ENCODE peak calls at places on chromosomes 3 and 15, in four cellular contexts. One of them, this sample, is unnamed.

GRCh38 chr15:53671545-53671944 is 87.9 kb downstream of the WDR72 start:
- DNase-seq in stomach: no peak
- DNase-seq in fibroblast of pulmonary artery: no peak
- DNase-seq in tibial nerve: no peak
- DNase-seq in this sample: no peak

GRCh38 chr15:63892794-63893441 is 59.2 kb upstream of the HERC1 start:
- DNase-seq in stomach: peak
- DNase-seq in fibroblast of pulmonary artery: no peak
- DNase-seq in tibial nerve: no peak
- DNase-seq in this sample: no peak

GRCh38 chr15:57635300-57635944 is 43.7 kb downstream of the MYZAP start:
- DNase-seq in stomach: peak
- DNase-seq in fibroblast of pulmonary artery: no peak
- DNase-seq in tibial nerve: no peak
- DNase-seq in this sample: no peak

GRCh38 chr3:189995129-189995528 is 125.6 kb downstream of the P3H2 start:
- DNase-seq in stomach: no peak
- DNase-seq in fibroblast of pulmonary artery: no peak
- DNase-seq in tibial nerve: no peak
- DNase-seq in this sample: no peak

GRCh38 chr3:187750041-187750512 is 4.8 kb upstream of the BCL6 start:
- DNase-seq in stomach: peak
- DNase-seq in fibroblast of pulmonary artery: no peak
- DNase-seq in tibial nerve: no peak
- DNase-seq in this sample: no peak

GRCh38 chr3:77460326-77460725 is 420.4 kb downstream of the ROBO2 start:
- DNase-seq in stomach: no peak
- DNase-seq in fibroblast of pulmonary artery: no peak
- DNase-seq in tibial nerve: no peak
- DNase-seq in this sample: no peak

GRCh38 chr3:66405701-66406091 is 95.1 kb downstream of the LRIG1 start:
- DNase-seq in stomach: no peak
- DNase-seq in fibroblast of pulmonary artery: peak
- DNase-seq in tibial nerve: no peak
- DNase-seq in this sample: no peak

GRCh38 chr15:29696950-29697738 is 125.1 kb downstream of the TJP1 start:
- DNase-seq in stomach: no peak
- DNase-seq in fibroblast of pulmonary artery: no peak
- DNase-seq in tibial nerve: no peak
- DNase-seq in this sample: no peak

GRCh38 chr15:51088585-51088984 is 6.1 kb downstream of the TNFAIP8L3 start:
- DNase-seq in stomach: no peak
- DNase-seq in fibroblast of pulmonary artery: no peak
- DNase-seq in tibial nerve: no peak
- DNase-seq in this sample: no peak

GRCh38 chr3:14424711-14425573 is 22.5 kb downstream of the SLC6A6 start:
- DNase-seq in stomach: no peak
- DNase-seq in fibroblast of pulmonary artery: no peak
- DNase-seq in tibial nerve: no peak
- DNase-seq in this sample: no peak

GRCh38 chr15:72382146-72382545 is 6.3 kb upstream of the HEXA start:
- DNase-seq in stomach: no peak
- DNase-seq in fibroblast of pulmonary artery: peak
- DNase-seq in tibial nerve: no peak
- DNase-seq in this sample: no peak
- TF ChIP-seq CTCF in stomach: no peak
- TF ChIP-seq CTCF in fibroblast of pulmonary artery: peak
- TF ChIP-seq CTCF in tibial nerve: no peak
- TF ChIP-seq CTCF in this sample: no peak

GRCh38 chr15:77747175-77748077 is 114.7 kb upstream of the LINGO1 start:
- DNase-seq in stomach: no peak
- DNase-seq in fibroblast of pulmonary artery: no peak
- DNase-seq in tibial nerve: no peak
- DNase-seq in this sample: no peak
- H3K4me3 ChIP-seq in stomach: no peak
- H3K4me3 ChIP-seq in fibroblast of pulmonary artery: no peak
- H3K4me3 ChIP-seq in tibial nerve: no peak
- H3K4me3 ChIP-seq in this sample: no peak

GRCh38 chr3:25567390-25567789 is 97.3 kb downstream of the TOP2B start:
- DNase-seq in stomach: no peak
- DNase-seq in fibroblast of pulmonary artery: no peak
- DNase-seq in tibial nerve: no peak
- DNase-seq in this sample: no peak

GRCh38 chr3:25567806-25568524 is 96.7 kb downstream of the TOP2B start:
- DNase-seq in stomach: no peak
- DNase-seq in fibroblast of pulmonary artery: no peak
- DNase-seq in tibial nerve: no peak
- DNase-seq in this sample: no peak

GRCh38 chr3:25565807-25566206 is 98.9 kb downstream of the TOP2B start:
- DNase-seq in stomach: no peak
- DNase-seq in fibroblast of pulmonary artery: no peak
- DNase-seq in tibial nerve: no peak
- DNase-seq in this sample: no peak

GRCh38 chr3:25568525-25569078 is 96.1 kb downstream of the TOP2B start:
- DNase-seq in stomach: no peak
- DNase-seq in fibroblast of pulmonary artery: no peak
- DNase-seq in tibial nerve: no peak
- DNase-seq in this sample: no peak

GRCh38 chr3:25566358-25566920 is 98.3 kb downstream of the TOP2B start:
- DNase-seq in stomach: no peak
- DNase-seq in fibroblast of pulmonary artery: no peak
- DNase-seq in tibial nerve: no peak
- DNase-seq in this sample: no peak
- TF ChIP-seq CTCF in stomach: no peak
- TF ChIP-seq CTCF in fibroblast of pulmonary artery: no peak
- TF ChIP-seq CTCF in tibial nerve: no peak
- TF ChIP-seq CTCF in this sample: no peak

GRCh38 chr15:101198820-101199219 is 53.0 kb downstream of the CHSY1 start:
- DNase-seq in stomach: no peak
- DNase-seq in fibroblast of pulmonary artery: no peak
- DNase-seq in tibial nerve: no peak
- DNase-seq in this sample: no peak

GRCh38 chr15:101203029-101203428 is 48.8 kb downstream of the CHSY1 start:
- DNase-seq in stomach: no peak
- DNase-seq in fibroblast of pulmonary artery: no peak
- DNase-seq in tibial nerve: no peak
- DNase-seq in this sample: no peak

GRCh38 chr15:101201411-101202174 is 50.3 kb downstream of the CHSY1 start:
- DNase-seq in stomach: peak
- DNase-seq in fibroblast of pulmonary artery: peak
- DNase-seq in tibial nerve: peak
- DNase-seq in this sample: peak

GRCh38 chr15:101198031-101198430 is 53.8 kb downstream of the CHSY1 start:
- DNase-seq in stomach: no peak
- DNase-seq in fibroblast of pulmonary artery: no peak
- DNase-seq in tibial nerve: no peak
- DNase-seq in this sample: no peak

GRCh38 chr15:101200181-101200580 is 51.7 kb downstream of the CHSY1 start:
- DNase-seq in stomach: no peak
- DNase-seq in fibroblast of pulmonary artery: no peak
- DNase-seq in tibial nerve: no peak
- DNase-seq in this sample: no peak
- H3K4me3 ChIP-seq in stomach: no peak
- H3K4me3 ChIP-seq in fibroblast of pulmonary artery: no peak
- H3K4me3 ChIP-seq in tibial nerve: no peak
- H3K4me3 ChIP-seq in this sample: no peak

GRCh38 chr3:10399634-10400033 is 78.7 kb upstream of the SEC13 start:
- DNase-seq in stomach: no peak
- DNase-seq in fibroblast of pulmonary artery: no peak
- DNase-seq in tibial nerve: no peak
- DNase-seq in this sample: no peak

GRCh38 chr3:10398341-10398740 is 77.4 kb upstream of the SEC13 start:
- DNase-seq in stomach: no peak
- DNase-seq in fibroblast of pulmonary artery: no peak
- DNase-seq in tibial nerve: no peak
- DNase-seq in this sample: no peak

GRCh38 chr3:10401990-10402761 is 81.3 kb upstream of the SEC13 start:
- DNase-seq in stomach: no peak
- DNase-seq in fibroblast of pulmonary artery: no peak
- DNase-seq in tibial nerve: no peak
- DNase-seq in this sample: no peak

GRCh38 chr3:10400749-10401495 is 80.0 kb upstream of the SEC13 start:
- DNase-seq in stomach: no peak
- DNase-seq in fibroblast of pulmonary artery: no peak
- DNase-seq in tibial nerve: no peak
- DNase-seq in this sample: no peak

DNA sequence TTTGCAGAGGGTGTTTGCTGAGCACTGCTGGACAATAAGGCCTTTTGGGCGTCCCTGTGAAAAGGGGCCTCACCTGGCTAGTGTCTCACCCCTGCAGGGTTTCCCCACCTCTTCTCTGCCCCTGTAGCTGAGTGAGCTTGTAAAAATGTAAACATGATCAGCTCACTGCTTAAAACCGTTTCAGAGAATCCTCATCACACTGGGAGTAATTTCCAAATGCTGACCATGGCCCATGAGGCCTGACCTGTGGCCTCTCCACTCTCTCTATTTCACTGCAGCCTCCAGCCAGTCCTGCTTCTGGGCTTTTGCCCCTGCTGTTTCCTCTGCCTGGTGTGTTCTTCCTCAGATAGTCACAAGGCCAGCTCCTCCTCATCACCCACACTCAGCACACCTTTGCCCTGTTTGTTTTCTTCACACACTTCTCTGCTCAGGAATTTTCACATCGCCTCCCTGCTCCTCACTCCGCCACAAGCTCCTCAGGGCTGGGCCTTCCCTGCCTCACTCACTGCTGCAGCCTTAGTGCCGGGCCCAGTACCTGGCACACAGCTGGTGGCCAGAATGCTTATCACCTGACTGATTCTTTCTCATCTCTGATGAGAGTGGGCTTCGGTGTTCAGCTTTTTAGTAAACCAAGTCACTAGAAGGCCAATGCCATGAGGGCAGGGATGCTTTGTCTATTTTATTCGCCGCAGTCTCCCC is 79.3 kb upstream of the SEC13 start:
- DNase-seq in stomach: no peak
- DNase-seq in fibroblast of pulmonary artery: no peak
- DNase-seq in tibial nerve: no peak
- DNase-seq in this sample: no peak
- TF ChIP-seq CTCF in stomach: no peak
- TF ChIP-seq CTCF in fibroblast of pulmonary artery: no peak
- TF ChIP-seq CTCF in tibial nerve: no peak
- TF ChIP-seq CTCF in this sample: no peak

DNA sequence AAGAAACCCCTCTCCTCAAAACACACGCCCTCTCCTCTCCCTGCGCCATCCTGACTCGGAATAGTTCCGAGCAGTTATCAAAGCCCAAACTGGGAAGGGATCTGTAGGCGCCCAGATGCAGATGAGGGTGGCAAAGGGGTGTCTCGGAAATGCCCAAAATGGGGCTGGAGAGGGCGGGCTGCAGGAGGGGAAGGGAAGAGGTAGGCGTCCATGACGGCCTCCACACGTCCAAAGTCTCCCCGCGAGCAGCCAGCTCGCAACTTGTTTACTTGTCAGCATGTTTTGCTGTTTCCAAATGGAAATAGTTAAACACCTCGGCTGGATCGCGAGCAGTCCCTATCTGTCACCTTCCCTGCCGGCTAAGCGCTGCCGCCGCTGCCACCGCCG is 1.4 kb downstream of the NTRK3 start:
- DNase-seq in stomach: no peak
- DNase-seq in fibroblast of pulmonary artery: no peak
- DNase-seq in tibial nerve: no peak
- DNase-seq in this sample: no peak
- H3K4me3 ChIP-seq in stomach: peak
- H3K4me3 ChIP-seq in fibroblast of pulmonary artery: peak
- H3K4me3 ChIP-seq in tibial nerve: peak
- H3K4me3 ChIP-seq in this sample: peak

GRCh38 chr3:184174646-184175492 is at the start of gene AP2M1:
- DNase-seq in stomach: peak
- DNase-seq in fibroblast of pulmonary artery: peak
- DNase-seq in tibial nerve: peak
- DNase-seq in this sample: peak
- TF ChIP-seq CTCF in stomach: no peak
- TF ChIP-seq CTCF in fibroblast of pulmonary artery: no peak
- TF ChIP-seq CTCF in tibial nerve: no peak
- TF ChIP-seq CTCF in this sample: peak

GRCh38 chr3:37290551-37290950 is 116.2 kb upstream of the LRRFIP2 start:
- DNase-seq in stomach: no peak
- DNase-seq in fibroblast of pulmonary artery: peak
- DNase-seq in tibial nerve: no peak
- DNase-seq in this sample: no peak

GRCh38 chr3:37291275-37291700 is 116.9 kb upstream of the LRRFIP2 start:
- DNase-seq in stomach: no peak
- DNase-seq in fibroblast of pulmonary artery: peak
- DNase-seq in tibial nerve: no peak
- DNase-seq in this sample: no peak

GRCh38 chr3:37293646-37294045 is 119.3 kb upstream of the LRRFIP2 start:
- DNase-seq in stomach: no peak
- DNase-seq in fibroblast of pulmonary artery: no peak
- DNase-seq in tibial nerve: no peak
- DNase-seq in this sample: no peak

GRCh38 chr3:37282996-37283395 is 108.6 kb upstream of the LRRFIP2 start:
- DNase-seq in stomach: no peak
- DNase-seq in fibroblast of pulmonary artery: no peak
- DNase-seq in tibial nerve: no peak
- DNase-seq in this sample: no peak

DNA sequence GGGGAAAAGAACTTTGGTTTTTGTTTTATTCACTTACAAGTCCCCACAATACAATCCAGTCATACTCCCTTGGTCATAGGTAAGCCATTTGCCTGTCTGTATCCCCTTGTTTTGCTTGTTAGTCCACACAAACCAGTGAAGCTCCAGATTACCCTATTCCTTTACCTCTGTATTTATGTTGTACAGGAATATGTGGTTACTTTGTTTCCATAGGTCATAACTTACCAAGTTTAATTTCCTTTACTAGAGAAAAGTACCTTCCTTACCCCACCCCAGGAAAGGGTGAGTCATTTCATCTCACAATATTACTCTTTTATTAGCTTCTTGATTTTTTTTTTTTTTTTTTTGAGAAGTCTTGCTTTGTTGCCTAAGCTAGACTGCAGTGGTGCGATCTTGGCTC is 113.4 kb upstream of the LRRFIP2 start:
- DNase-seq in stomach: no peak
- DNase-seq in fibroblast of pulmonary artery: peak
- DNase-seq in tibial nerve: no peak
- DNase-seq in this sample: no peak
- H3K4me3 ChIP-seq in stomach: no peak
- H3K4me3 ChIP-seq in fibroblast of pulmonary artery: no peak
- H3K4me3 ChIP-seq in tibial nerve: no peak
- H3K4me3 ChIP-seq in this sample: no peak

GRCh38 chr3:133384331-133385027 is 15.4 kb upstream of the BFSP2 start:
- DNase-seq in stomach: peak
- DNase-seq in fibroblast of pulmonary artery: peak
- DNase-seq in tibial nerve: peak
- DNase-seq in this sample: peak
- TF ChIP-seq CTCF in stomach: peak
- TF ChIP-seq CTCF in fibroblast of pulmonary artery: peak
- TF ChIP-seq CTCF in tibial nerve: peak
- TF ChIP-seq CTCF in this sample: peak

This sample was measured in right atrium auricular region.